ENCODE peak calls at places on chromosomes 3 and 15, in nine cellular contexts. F is breast epithelium, P is RCC 7860, K is brain pericyte, S is choroid plexus epithelial cell, L is HEK293T, A is left ventricle myocardium inferior, J is cerebellar cortex, Q is T-helper 2 cell. H is an unnamed sample.
A peak's percentile ranks its signal among the peaks of the same experiment; 100 is the strongest.

GRCh38 chr15:73305331-73306211 is 63.2 kb downstream of the HCN4 start:
- DNase-seq in F (no peak), P (peak; percentile 47), K (no peak), S (peak; percentile 90), L (peak; percentile 71), A (no peak), J (peak; percentile 89), Q (peak; percentile 59), H (peak; percentile 70)

GRCh38 chr15:56286213-56286612 is 42.5 kb upstream of the RFX7 start:
- DNase-seq in F (no peak), P (no peak), K (no peak), S (no peak), L (no peak), A (no peak), J (no peak), Q (peak; percentile 3), H (no peak)

GRCh38 chr15:31236184-31237041 is 90.2 kb upstream of the KLF13 start:
- DNase-seq in F (peak; percentile 56), P (peak; percentile 39), K (peak; percentile 91), S (peak; percentile 97), L (peak; percentile 16), A (peak; percentile 78), J (peak; percentile 77), Q (no peak), H (peak; percentile 79)

GRCh38 chr3:44114142-44114541 is 127.5 kb upstream of the TOPAZ1 start:
- DNase-seq in F (no peak), P (no peak), K (no peak), S (peak; percentile 51), L (peak; percentile 68), A (peak; percentile 31), J (peak; percentile 17), Q (no peak), H (no peak)

GRCh38 chr15:74780523-74780982 is 1.3 kb upstream of the CSK start:
- DNase-seq in F (no peak), P (no peak), K (no peak), S (no peak), L (no peak), A (no peak), J (no peak), Q (no peak), H (no peak)

GRCh38 chr15:38843736-38844590 is 279.3 kb upstream of the RASGRP1 start:
- DNase-seq in F (no peak), P (peak; percentile 67), K (no peak), S (no peak), L (no peak), A (no peak), J (no peak), Q (no peak), H (no peak)

GRCh38 chr3:115713247-115713646 is 89.9 kb downstream of the GAP43 start:
- DNase-seq in F (no peak), P (no peak), K (no peak), S (no peak), L (no peak), A (no peak), J (peak; percentile 96), Q (no peak), H (peak; percentile 75)

GRCh38 chr3:61809879-61810278 is 248.5 kb downstream of the PTPRG start:
- DNase-seq in F (no peak), P (no peak), K (no peak), S (no peak), L (no peak), A (peak; percentile 65), J (peak; percentile 88), Q (no peak), H (peak; percentile 50)

GRCh38 chr3:196378442-196378841 is 40.3 kb upstream of the TM4SF19 start:
- DNase-seq in F (no peak), P (no peak), K (no peak), S (no peak), L (no peak), A (no peak), J (no peak), Q (peak; percentile 5), H (no peak)

GRCh38 chr3:42151596-42152145 is 60.5 kb downstream of the TRAK1 start:
- DNase-seq in F (no peak), P (no peak), K (no peak), S (no peak), L (no peak), A (no peak), J (no peak), Q (no peak), H (no peak)

GRCh38 chr3:138640537-138640936 is 32.0 kb downstream of the FAIM start:
- DNase-seq in F (no peak), P (no peak), K (no peak), S (no peak), L (no peak), A (no peak), J (no peak), Q (no peak), H (no peak)

GRCh38 chr3:83011471-83011870 is 1250.0 kb upstream of the GBE1 start:
- DNase-seq in F (no peak), P (no peak), K (no peak), S (peak; percentile 41), L (no peak), A (no peak), J (no peak), Q (no peak), H (no peak)

GRCh38 chr15:89964555-89964954 is 36.6 kb upstream of the ZNF710 start:
- DNase-seq in F (no peak), P (no peak), K (no peak), S (no peak), L (no peak), A (no peak), J (peak; percentile 58), Q (peak; percentile 14), H (peak; percentile 47)

GRCh38 chr15:101019351-101019750 is 100.2 kb downstream of the LRRK1 start:
- DNase-seq in F (no peak), P (no peak), K (no peak), S (no peak), L (no peak), A (no peak), J (no peak), Q (no peak), H (no peak)

GRCh38 chr3:136905549-136905948 is 43.5 kb downstream of the NCK1 start:
- DNase-seq in F (no peak), P (no peak), K (no peak), S (no peak), L (no peak), A (no peak), J (no peak), Q (no peak), H (no peak)

GRCh38 chr3:46049093-46049492 is 21.8 kb upstream of the XCR1 start:
- DNase-seq in F (no peak), P (no peak), K (no peak), S (no peak), L (no peak), A (no peak), J (no peak), Q (peak; percentile 9), H (no peak)

GRCh38 chr3:194424953-194425352 is 25.9 kb upstream of the GP5 start:
- DNase-seq in F (no peak), P (no peak), K (no peak), S (no peak), L (no peak), A (no peak), J (no peak), Q (no peak), H (no peak)

GRCh38 chr3:112373924-112374323 is 41.0 kb downstream of the CD200 start:
- DNase-seq in F (no peak), P (no peak), K (no peak), S (no peak), L (no peak), A (no peak), J (no peak), Q (no peak), H (no peak)

GRCh38 chr15:63337046-63337445 is 44.6 kb downstream of the CA12 start:
- DNase-seq in F (no peak), P (no peak), K (no peak), S (no peak), L (no peak), A (no peak), J (no peak), Q (no peak), H (no peak)

GRCh38 chr3:3705090-3705775 is 94.0 kb upstream of the LRRN1 start:
- DNase-seq in F (no peak), P (no peak), K (no peak), S (no peak), L (no peak), A (peak; percentile 28), J (peak; percentile 22), Q (no peak), H (peak; percentile 1)

GRCh38 chr3:81545572-81545971 is 215.9 kb downstream of the GBE1 start:
- DNase-seq in F (no peak), P (no peak), K (no peak), S (peak; percentile 39), L (no peak), A (no peak), J (no peak), Q (no peak), H (no peak)

GRCh38 chr15:58574612-58575011 is 142.8 kb downstream of the LIPC start:
- DNase-seq in F (no peak), P (no peak), K (no peak), S (no peak), L (no peak), A (no peak), J (no peak), Q (no peak), H (no peak)

GRCh38 chr15:73570355-73571032 is 62.7 kb downstream of the NPTN start:
- DNase-seq in F (no peak), P (no peak), K (no peak), S (no peak), L (no peak), A (no peak), J (no peak), Q (no peak), H (no peak)

GRCh38 chr3:152460936-152461335 is 192.2 kb downstream of the MBNL1 start:
- DNase-seq in F (peak; percentile 46), P (no peak), K (no peak), S (no peak), L (no peak), A (no peak), J (peak; percentile 42), Q (no peak), H (no peak)

GRCh38 chr15:76259392-76259791 is 51.9 kb downstream of the ETFA start:
- DNase-seq in F (no peak), P (no peak), K (no peak), S (no peak), L (no peak), A (no peak), J (no peak), Q (no peak), H (no peak)

GRCh38 chr3:46746711-46747110 is 29.0 kb upstream of the PRSS50 start:
- DNase-seq in F (no peak), P (no peak), K (no peak), S (no peak), L (no peak), A (no peak), J (no peak), Q (no peak), H (no peak)

GRCh38 chr3:47824541-47825473 is 21.9 kb downstream of the DHX30 start:
- DNase-seq in F (peak; percentile 38), P (peak; percentile 62), K (peak; percentile 68), S (peak; percentile 89), L (peak; percentile 95), A (peak; percentile 75), J (peak; percentile 80), Q (peak; percentile 87), H (peak; percentile 91)

GRCh38 chr3:155979746-155980145 is 109.3 kb downstream of the GMPS start:
- DNase-seq in F (no peak), P (no peak), K (no peak), S (peak; percentile 18), L (no peak), A (no peak), J (no peak), Q (no peak), H (no peak)